ENCODE peak calls at places on chromosomes 12 and 14, in seven cellular contexts. Q is NCI-H774, L is nucleus accumbens, H is H1, M is NCI-H524, N is sigmoid colon, J is RPMI7951. K is an unnamed sample.

GRCh38 chr12:111276189-111276588 is 92.7 kb downstream of the PHETA1 start:
- DNase-seq in Q (no peak), L (no peak), H (no peak), M (no peak), N (no peak), J (no peak), K (no peak)

GRCh38 chr12:981176-981828 is 9.7 kb upstream of the ERC1 start:
- DNase-seq in Q (no peak), L (no peak), H (no peak), M (no peak), N (no peak), J (peak; percentile 5), K (no peak)

GRCh38 chr12:65364021-65364420 is 85.5 kb downstream of the MSRB3 start:
- DNase-seq in Q (no peak), L (no peak), H (no peak), M (no peak), N (no peak), J (peak; percentile 7), K (no peak)

GRCh38 chr12:51019927-51020326 is 6.3 kb downstream of the SLC11A2 start:
- DNase-seq in Q (no peak), L (no peak), H (no peak), M (no peak), N (no peak), J (no peak), K (no peak)

GRCh38 chr14:92254786-92255185 is 68.2 kb upstream of the SLC24A4 start:
- DNase-seq in Q (no peak), L (no peak), H (no peak), M (peak; percentile 34), N (peak; percentile 84), J (no peak), K (no peak)

GRCh38 chr14:91873476-91874265 is 6.3 kb upstream of the TC2N start:
- DNase-seq in Q (no peak), L (no peak), H (no peak), M (no peak), N (no peak), J (peak; percentile 4), K (peak; percentile 43)

GRCh38 chr14:68384335-68384734 is 408.5 kb downstream of the ZFP36L1 start:
- DNase-seq in Q (no peak), L (no peak), H (no peak), M (peak; percentile 59), N (peak; percentile 89), J (no peak), K (no peak)

GRCh38 chr14:31951638-31951964 is 125.5 kb upstream of the ARHGAP5 start:
- DNase-seq in Q (no peak), L (no peak), H (no peak), M (no peak), N (no peak), J (no peak), K (no peak)

GRCh38 chr14:64720190-64720589 is 16.0 kb downstream of the PLEKHG3 start:
- DNase-seq in Q (no peak), L (no peak), H (no peak), M (no peak), N (peak; percentile 64), J (peak; percentile 61), K (no peak)

GRCh38 chr12:129902371-129903091 is 1.3 kb downstream of the TMEM132D start:
- DNase-seq in Q (no peak), L (no peak), H (no peak), M (no peak), N (no peak), J (no peak), K (no peak)

GRCh38 chr12:131027876-131028586 is 74.3 kb downstream of the ADGRD1 start:
- DNase-seq in Q (no peak), L (no peak), H (no peak), M (no peak), N (no peak), J (no peak), K (no peak)

GRCh38 chr14:75826599-75826998 is 155.2 kb downstream of the TGFB3 start:
- DNase-seq in Q (no peak), L (no peak), H (no peak), M (no peak), N (no peak), J (no peak), K (no peak)